ENCODE peak calls at places on chromosomes 3 and 15, in five cellular contexts. N is IMR-90, M is mammary epithelial cell, K is endodermal cell, C is HAP-1. E is an unnamed sample.

GRCh38 chr15:65782096-65782495 is 10.0 kb downstream of the DENND4A start:
- DNase-seq in N (no peak), M (no peak), K (no peak), C (no peak), E (no peak)

GRCh38 chr3:13016726-13017255 is 56.4 kb downstream of the IQSEC1 start:
- DNase-seq in N (no peak), M (no peak), K (no peak), C (no peak), E (no peak)

GRCh38 chr3:49415931-49416601 is 3.8 kb downstream of the TCTA start:
- DNase-seq in N (no peak), M (no peak), K (no peak), C (no peak), E (no peak)

GRCh38 chr3:122092460-122093165 is 37.5 kb downstream of the CD86 start:
- DNase-seq in N (peak; percentile 31), M (peak; percentile 37), K (peak; percentile 64), C (peak; percentile 40), E (no peak)

GRCh38 chr3:48962939-48963338 is 27.1 kb upstream of the P4HTM start:
- DNase-seq in N (no peak), M (no peak), K (peak; percentile 27), C (no peak), E (no peak)

GRCh38 chr3:4584537-4585249 is 91.5 kb downstream of the ITPR1 start:
- DNase-seq in N (peak; percentile 16), M (peak; percentile 19), K (no peak), C (no peak), E (no peak)

GRCh38 chr3:193825617-193826016 is 232.6 kb downstream of the OPA1 start:
- DNase-seq in N (no peak), M (no peak), K (peak; percentile 45), C (no peak), E (no peak)

GRCh38 chr15:49832421-49832980 is 211.7 kb downstream of the DTWD1 start:
- DNase-seq in N (no peak), M (no peak), K (peak; percentile 85), C (peak; percentile 46), E (peak; percentile 27)

GRCh38 chr3:169026543-169027181 is 636.9 kb downstream of the MECOM start:
- DNase-seq in N (peak; percentile 92), M (peak; percentile 95), K (no peak), C (no peak), E (no peak)

GRCh38 chr3:108239082-108239481 is 16.9 kb upstream of the IFT57 start:
- DNase-seq in N (no peak), M (no peak), K (no peak), C (no peak), E (no peak)

GRCh38 chr3:48437812-48438211 is 2.1 kb downstream of the CCDC51 start:
- DNase-seq in N (no peak), M (no peak), K (no peak), C (no peak), E (no peak)

DNA sequence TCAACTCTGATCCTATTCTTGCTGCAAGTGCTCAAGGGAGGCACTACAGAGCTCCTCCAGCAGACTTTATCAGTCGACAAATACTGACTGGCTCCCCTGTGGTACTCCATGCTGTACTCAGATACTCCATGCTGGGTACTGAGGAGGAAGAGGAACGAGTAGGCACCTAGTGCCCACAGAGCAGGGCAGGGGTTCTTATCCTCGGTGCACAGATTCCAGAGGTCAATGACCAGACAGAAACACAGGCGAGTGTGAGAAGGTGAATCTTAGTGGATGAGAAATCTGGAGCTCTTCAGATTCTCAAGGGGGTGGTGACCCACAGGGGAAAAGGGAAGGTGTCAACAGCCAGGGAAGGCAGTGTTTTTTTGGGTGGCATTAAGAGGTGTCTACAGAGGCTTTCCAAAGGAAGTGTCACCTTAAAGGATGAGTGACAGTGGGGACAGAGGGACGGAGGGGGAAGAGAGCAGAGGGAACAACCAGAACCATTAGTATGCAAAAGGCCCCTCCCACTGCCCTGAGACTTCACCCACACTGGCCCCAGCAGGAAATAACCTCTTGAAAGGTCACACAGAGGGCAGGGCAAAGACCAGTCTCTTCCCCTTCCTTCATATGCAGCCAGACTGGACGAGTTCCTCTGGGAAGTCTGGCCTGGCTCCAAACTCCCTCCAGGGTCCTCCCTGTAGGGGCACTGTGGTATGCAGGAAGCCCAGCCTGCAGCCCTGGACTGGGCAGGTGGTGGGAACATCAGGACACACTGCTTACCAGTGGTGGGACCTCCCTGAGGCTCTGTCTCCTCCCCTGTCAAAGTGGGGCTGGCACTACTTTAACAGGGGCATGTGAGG is 27.5 kb downstream of the CCDC12 start:
- DNase-seq in N (no peak), M (no peak), K (no peak), C (no peak), E (no peak)
- H3K4me1 ChIP-seq in N (peaks cover 14% of the 10 kb centered on the region), M (peaks cover 52% of the 10 kb centered on the region), K (peaks cover 44% of the 10 kb centered on the region), C (no peaks in the 10 kb centered on the region), E (peaks cover 9% of the 10 kb centered on the region)

GRCh38 chr15:28919679-28920655 is 34.2 kb downstream of the APBA2 start:
- DNase-seq in N (no peak), M (no peak), K (peak; percentile 39), C (no peak), E (no peak)
- H3K4me3 ChIP-seq in N (no peak overlapping the region), M (no peak overlapping the region), K (no peak overlapping the region), C (no peak overlapping the region), E (no peak overlapping the region)

GRCh38 chr3:157127831-157128767 is 31.8 kb downstream of the CCNL1 start:
- DNase-seq in N (peak; percentile 89), M (peak; percentile 99), K (peak; percentile 73), C (no peak), E (no peak)
- H3K4me1 ChIP-seq in N (peaks cover 33% of the 10 kb centered on the region), M (peaks cover 96% of the 10 kb centered on the region), K (peaks cover 26% of the 10 kb centered on the region), C (peaks cover 8% of the 10 kb centered on the region), E (peaks cover 6% of the 10 kb centered on the region)

GRCh38 chr3:52238761-52239701 is at the start of gene TWF2:
- DNase-seq in N (peak; percentile 78), M (peak; percentile 71), K (peak; percentile 92), C (peak; percentile 85), E (no peak)

GRCh38 chr3:52237659-52238172 is 1.2 kb downstream of the TWF2 start:
- DNase-seq in N (peak; percentile 89), M (peak; percentile 84), K (peak; percentile 81), C (peak; percentile 42), E (no peak)

GRCh38 chr3:52236424-52236886 is 2.5 kb downstream of the TWF2 start:
- DNase-seq in N (no peak), M (no peak), K (no peak), C (no peak), E (no peak)

GRCh38 chr3:52238193-52238760 is 681 bp downstream of the TWF2 start:
- DNase-seq in N (peak; percentile 12), M (no peak), K (no peak), C (no peak), E (no peak)

DNA sequence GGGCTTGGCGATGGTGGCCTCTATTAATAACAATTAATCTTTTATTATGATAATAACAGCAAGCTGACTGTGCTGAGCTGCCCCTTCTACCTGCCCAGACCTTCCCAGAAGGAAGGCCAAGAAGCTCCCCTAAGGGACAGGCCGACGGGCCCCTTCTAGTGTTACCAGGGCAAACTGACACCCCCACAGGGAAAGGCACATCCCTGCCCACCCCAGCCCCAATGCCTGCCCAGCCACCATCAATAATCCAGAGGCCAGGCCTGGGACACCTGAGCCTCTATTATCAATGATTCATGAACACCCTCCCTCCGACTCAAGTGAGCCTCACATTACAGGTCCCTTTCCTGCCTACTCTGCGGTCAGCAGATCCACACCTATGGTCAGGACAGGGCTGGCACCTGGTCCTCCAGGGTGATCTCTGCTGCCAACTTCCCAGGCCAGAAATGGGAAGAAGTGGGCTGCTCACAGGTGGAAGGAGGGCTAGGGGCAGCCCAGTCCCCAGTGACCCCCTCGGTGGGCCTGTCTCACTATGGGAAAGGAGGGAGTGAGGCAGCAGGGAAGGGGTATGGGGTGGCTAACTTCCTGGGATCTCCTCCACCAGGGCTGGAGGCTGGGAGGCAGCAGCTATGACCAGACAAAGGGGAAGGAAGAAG is 1.8 kb downstream of the TWF2 start:
- DNase-seq in N (no peak), M (peak; percentile 46), K (peak; percentile 53), C (no peak), E (no peak)
- H3K4me3 ChIP-seq in N (peak overlapping the region; percentile 31), M (peak overlapping the region; percentile 20), K (peak overlapping the region; percentile 97), C (no peak overlapping the region), E (no peak overlapping the region)

GRCh38 chr15:74788042-74788715 is 6.3 kb downstream of the CSK start:
- DNase-seq in N (no peak), M (no peak), K (no peak), C (no peak), E (no peak)

GRCh38 chr15:74787251-74788041 is 5.6 kb downstream of the CSK start:
- DNase-seq in N (peak; percentile 71), M (peak; percentile 55), K (peak; percentile 93), C (peak; percentile 81), E (peak; percentile 81)

GRCh38 chr15:74785716-74786032 is 3.8 kb downstream of the CSK start:
- DNase-seq in N (no peak), M (no peak), K (no peak), C (no peak), E (no peak)

GRCh38 chr15:74784854-74785715 is 3.2 kb downstream of the CSK start:
- DNase-seq in N (no peak), M (no peak), K (no peak), C (no peak), E (no peak)

GRCh38 chr15:74786659-74787165 is 4.8 kb downstream of the CSK start:
- DNase-seq in N (no peak), M (no peak), K (no peak), C (no peak), E (no peak)
- H3K4me1 ChIP-seq in N (peaks cover 35% of the 10 kb centered on the region), M (peaks cover 58% of the 10 kb centered on the region), K (peaks cover 6% of the 10 kb centered on the region), C (peaks cover 22% of the 10 kb centered on the region), E (peaks cover 9% of the 10 kb centered on the region)

GRCh38 chr3:86991840-86992430 is 986 bp upstream of the VGLL3 start:
- DNase-seq in N (peak; percentile 60), M (peak; percentile 41), K (no peak), C (no peak), E (no peak)
- H3K4me3 ChIP-seq in N (peak overlapping the region; percentile 99), M (peak overlapping the region; percentile 76), K (peak overlapping the region; percentile 79), C (peak overlapping the region; percentile 65), E (no peak overlapping the region)

E was measured in iPS DF 6.9.